ENCODE peak calls at places on chromosome 17, in seven cellular contexts. R is T-helper 1 cell, X is glomerular endothelial cell, K is endothelial cell, J is globus pallidus, P is heart right ventricle, T is kidney tubule cell. F is an unnamed sample.
A peak's percentile ranks its signal among the peaks of the same experiment; 100 is the strongest.

GRCh38 chr17:3722716-3723115 is 987 bp upstream of the HASPIN start:
- DNase-seq in R (no peak), X (no peak), K (no peak), J (no peak), P (no peak), T (no peak), F (no peak)

GRCh38 chr17:15998031-15998574 is 1.4 kb downstream of the ZSWIM7 start:
- DNase-seq in R (no peak), X (no peak), K (no peak), J (no peak), P (no peak), T (no peak), F (no peak)

GRCh38 chr17:50180066-50180465 is 14.3 kb downstream of the SGCA start:
- DNase-seq in R (no peak), X (no peak), K (no peak), J (no peak), P (no peak), T (no peak), F (no peak)

GRCh38 chr17:58970966-58971575 is 135.6 kb downstream of the TRIM37 start:
- DNase-seq in R (no peak), X (no peak), K (no peak), J (no peak), P (no peak), T (no peak), F (no peak)

GRCh38 chr17:9334536-9335446 is 240.8 kb downstream of the STX8 start:
- DNase-seq in R (no peak), X (no peak), K (no peak), J (no peak), P (no peak), T (peak; percentile 67), F (no peak)

GRCh38 chr17:75909051-75909811 is 4.5 kb upstream of the MRPL38 start:
- DNase-seq in R (no peak), X (no peak), K (no peak), J (no peak), P (no peak), T (no peak), F (no peak)

GRCh38 chr17:15213381-15214087 is 51.6 kb downstream of the PMP22 start:
- DNase-seq in R (no peak), X (peak; percentile 4), K (peak; percentile 40), J (no peak), P (no peak), T (peak; percentile 16), F (no peak)

GRCh38 chr17:58006924-58007780 is at the start of gene SRSF1:
- DNase-seq in R (peak; percentile 96), X (peak; percentile 85), K (peak; percentile 96), J (peak; percentile 96), P (peak; percentile 98), T (peak; percentile 97), F (peak; percentile 96)

GRCh38 chr17:39782980-39783379 is 45.2 kb downstream of the GRB7 start:
- DNase-seq in R (no peak), X (no peak), K (no peak), J (no peak), P (no peak), T (no peak), F (no peak)

GRCh38 chr17:67054011-67054591 is 9.7 kb downstream of the CACNG1 start:
- DNase-seq in R (no peak), X (no peak), K (no peak), J (no peak), P (no peak), T (no peak), F (no peak)

GRCh38 chr17:57480438-57481196 is 224.3 kb downstream of the MSI2 start:
- DNase-seq in R (no peak), X (peak; percentile 39), K (no peak), J (no peak), P (no peak), T (peak; percentile 72), F (no peak)

GRCh38 chr17:44464037-44464436 is 39.2 kb downstream of the GPATCH8 start:
- DNase-seq in R (no peak), X (no peak), K (no peak), J (no peak), P (no peak), T (peak; percentile 34), F (no peak)

GRCh38 chr17:62816282-62816839 is 8.2 kb upstream of the MARCHF10 start:
- DNase-seq in R (no peak), X (no peak), K (no peak), J (no peak), P (no peak), T (no peak), F (no peak)

GRCh38 chr17:83067718-83068261 is 11.6 kb upstream of the METRNL start:
- DNase-seq in R (no peak), X (no peak), K (no peak), J (no peak), P (no peak), T (no peak), F (no peak)

GRCh38 chr17:29589524-29590260 is at the start of gene GIT1:
- DNase-seq in R (peak; percentile 77), X (no peak), K (peak; percentile 86), J (peak; percentile 92), P (peak; percentile 89), T (peak; percentile 90), F (peak; percentile 78)

GRCh38 chr17:39462644-39463375 is 1.5 kb downstream of the CDK12 start:
- DNase-seq in R (no peak), X (no peak), K (peak; percentile 14), J (peak; percentile 5), P (no peak), T (peak; percentile 4), F (no peak)

GRCh38 chr17:82804442-82805191 is 35.2 kb downstream of the ZNF750 start:
- DNase-seq in R (no peak), X (no peak), K (no peak), J (peak; percentile 5), P (peak; percentile 84), T (no peak), F (no peak)

GRCh38 chr17:80826955-80827645 is 164.5 kb upstream of the CHMP6 start:
- DNase-seq in R (no peak), X (peak; percentile 75), K (no peak), J (peak; percentile 52), P (no peak), T (peak; percentile 62), F (no peak)

GRCh38 chr17:61729690-61730268 is 133.5 kb downstream of the BRIP1 start:
- DNase-seq in R (no peak), X (no peak), K (no peak), J (no peak), P (no peak), T (no peak), F (no peak)

GRCh38 chr17:77879896-77880280 is 78.6 kb upstream of the TNRC6C start:
- DNase-seq in R (no peak), X (no peak), K (no peak), J (no peak), P (no peak), T (no peak), F (no peak)

GRCh38 chr17:7328840-7329359 is at the start of gene NEURL4:
- DNase-seq in R (no peak), X (no peak), K (no peak), J (no peak), P (no peak), T (no peak), F (no peak)

GRCh38 chr17:6110592-6110991 is 40.4 kb downstream of the WSCD1 start:
- DNase-seq in R (no peak), X (peak; percentile 37), K (no peak), J (no peak), P (no peak), T (peak; percentile 69), F (no peak)

GRCh38 chr17:32569171-32570080 is 82.6 kb downstream of the CDK5R1 start:
- DNase-seq in R (no peak), X (no peak), K (no peak), J (no peak), P (no peak), T (peak; percentile 91), F (no peak)

GRCh38 chr17:79741751-79742588 is 11.2 kb downstream of the ENPP7 start:
- DNase-seq in R (peak; percentile 61), X (no peak), K (peak; percentile 96), J (peak; percentile 47), P (peak; percentile 80), T (peak; percentile 58), F (peak; percentile 60)

GRCh38 chr17:16377804-16378400 is 3.0 kb upstream of the UBB start:
- DNase-seq in R (no peak), X (no peak), K (no peak), J (peak; percentile 92), P (no peak), T (peak; percentile 33), F (no peak)

GRCh38 chr17:72699566-72699965 is 392.9 kb downstream of the SLC39A11 start:
- DNase-seq in R (no peak), X (no peak), K (no peak), J (peak; percentile 75), P (no peak), T (no peak), F (no peak)

GRCh38 chr17:82863941-82864720 is 24.3 kb upstream of the ZNF750 start:
- DNase-seq in R (peak; percentile 82), X (no peak), K (no peak), J (no peak), P (no peak), T (peak; percentile 53), F (peak; percentile 81)

GRCh38 chr17:8275421-8276290 is 12.8 kb upstream of the RANGRF start:
- DNase-seq in R (no peak), X (no peak), K (no peak), J (no peak), P (no peak), T (no peak), F (no peak)

GRCh38 chr17:29108806-29109476 is 66.0 kb downstream of the PIPOX start:
- DNase-seq in R (no peak), X (no peak), K (no peak), J (no peak), P (no peak), T (no peak), F (no peak)

GRCh38 chr17:28369684-28370034 is 448 bp downstream of the VTN start:
- DNase-seq in R (no peak), X (no peak), K (no peak), J (no peak), P (no peak), T (no peak), F (no peak)

GRCh38 chr17:49694847-49695697 is 12.7 kb downstream of the SLC35B1 start:
- DNase-seq in R (peak; percentile 56), X (no peak), K (peak; percentile 69), J (no peak), P (peak; percentile 54), T (peak; percentile 35), F (peak; percentile 63)

GRCh38 chr17:8126306-8127066 is 2.6 kb upstream of the HES7 start:
- DNase-seq in R (no peak), X (no peak), K (no peak), J (no peak), P (peak; percentile 63), T (peak; percentile 50), F (no peak)

GRCh38 chr17:71440513-71440912 is 680.3 kb upstream of the SOX9 start:
- DNase-seq in R (no peak), X (no peak), K (no peak), J (no peak), P (no peak), T (peak; percentile 42), F (no peak)

GRCh38 chr17:59167571-59168001 is 12.0 kb downstream of the PRR11 start:
- DNase-seq in R (no peak), X (no peak), K (no peak), J (no peak), P (no peak), T (peak; percentile 47), F (no peak)

GRCh38 chr17:56290486-56291118 is 137.3 kb downstream of the ANKFN1 start:
- DNase-seq in R (no peak), X (no peak), K (no peak), J (no peak), P (no peak), T (peak; percentile 15), F (no peak)

F was measured in T-cell.